ENCODE peak calls at places on chromosomes 7 and 10, in five cellular contexts. K is spleen, A is uterus, S is breast epithelium, T is IMR-90. Y is an unnamed sample.
A peak's percentile ranks its signal among the peaks of the same experiment; 100 is the strongest.

GRCh38 chr7:142696456-142697179 is 52.7 kb upstream of the PRSS1 start:
- DNase-seq in K (no peak), A (no peak), S (no peak), T (no peak), Y (no peak)

GRCh38 chr10:100306861-100307260 is 20.4 kb upstream of the BLOC1S2 start:
- DNase-seq in T (no peak), S (no peak), A (no peak), K (no peak), Y (no peak)

GRCh38 chr7:155526225-155526624 is 20.1 kb downstream of the CNPY1 start:
- DNase-seq in T (no peak), S (no peak), A (no peak), K (no peak), Y (no peak)

GRCh38 chr7:12389089-12389700 is 14.5 kb downstream of the VWDE start:
- DNase-seq in K (no peak), S (no peak), T (peak; percentile 61), A (no peak), Y (no peak)

GRCh38 chr7:39125849-39126248 is 148.1 kb downstream of the POU6F2 start:
- DNase-seq in T (no peak), K (no peak), A (no peak), S (no peak), Y (no peak)

GRCh38 chr7:68547181-68547580 is 1051.1 kb upstream of the AUTS2 start:
- DNase-seq in S (no peak), A (no peak), T (no peak), K (no peak), Y (no peak)

GRCh38 chr10:2477154-2477553 is 590.2 kb upstream of the PFKP start:
- DNase-seq in T (no peak), S (no peak), K (no peak), A (no peak), Y (no peak)

GRCh38 chr10:42781893-42782445 is 626 bp upstream of the BMS1 start:
- DNase-seq in K (peak; percentile 81), S (peak; percentile 20), T (no peak), A (no peak), Y (no peak)

GRCh38 chr7:18903676-18904075 is 213.8 kb downstream of the TWIST1 start:
- DNase-seq in T (no peak), K (no peak), A (no peak), S (no peak), Y (no peak)

GRCh38 chr10:33341638-33342037 is 7.2 kb upstream of the NRP1 start:
- DNase-seq in T (peak; percentile 62), S (no peak), A (no peak), K (no peak), Y (no peak)

GRCh38 chr7:92987543-92987942 is 130.2 kb downstream of the SAMD9 start:
- DNase-seq in K (no peak), A (no peak), T (peak; percentile 11), S (no peak), Y (no peak)

GRCh38 chr7:47520408-47520807 is 61.5 kb downstream of the TNS3 start:
- DNase-seq in S (peak; percentile 50), K (peak; percentile 34), A (peak; percentile 90), T (peak; percentile 85), Y (no peak)

GRCh38 chr10:75663947-75664664 is 232.7 kb downstream of the LRMDA start:
- DNase-seq in S (no peak), T (no peak), A (no peak), K (no peak), Y (no peak)

GRCh38 chr10:60731134-60731883 is 47.0 kb upstream of the CDK1 start:
- DNase-seq in A (no peak), T (no peak), K (no peak), S (no peak), Y (no peak)
- H3K27ac ChIP-seq in A (no peak overlapping the region), T (no peak overlapping the region), K (peak overlapping the region; percentile 53), S (peak overlapping the region; percentile 72), Y (peak overlapping the region; percentile 96)

DNA sequence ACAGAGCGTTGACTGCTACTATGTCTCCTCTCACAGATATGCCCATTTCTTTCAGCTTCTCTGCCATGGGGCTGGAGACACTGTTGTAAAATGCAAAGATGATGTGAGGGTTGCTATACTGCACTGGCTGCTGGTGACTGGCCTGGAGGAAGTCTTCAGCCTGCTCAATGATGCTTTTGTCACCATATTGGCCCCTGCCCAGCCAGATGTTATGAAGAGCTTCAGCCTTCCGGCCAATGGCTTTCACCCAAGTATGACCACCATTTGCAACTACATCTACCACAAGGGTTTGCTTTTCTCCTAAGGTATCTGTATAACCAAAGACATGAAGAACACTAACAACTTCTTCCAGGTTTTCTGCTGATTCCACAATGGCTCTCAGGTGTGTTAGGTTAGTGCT is 1.6 kb downstream of the C7orf25 start:
- DNase-seq in T (no peak), K (no peak), S (no peak), A (no peak), Y (no peak)
- H3K4me3 ChIP-seq in T (no peak overlapping the region), K (no peak overlapping the region), S (no peak overlapping the region), A (no peak overlapping the region), Y (no peak overlapping the region)

GRCh38 chr10:58266826-58267712 is 625 bp downstream of the IPMK start:
- DNase-seq in T (peak; percentile 59), K (peak; percentile 94), A (peak; percentile 34), S (peak; percentile 76), Y (peak; percentile 19)

GRCh38 chr10:58268454-58268945 is 462 bp upstream of the CISD1 start:
- DNase-seq in A (no peak), T (no peak), K (no peak), S (no peak), Y (no peak)

GRCh38 chr10:58268946-58269831 is at the start of gene CISD1:
- DNase-seq in K (peak; percentile 99), T (peak; percentile 100), A (peak; percentile 94), S (peak; percentile 97), Y (peak; percentile 89)

GRCh38 chr10:58266003-58266825 is 1.5 kb downstream of the IPMK start:
- DNase-seq in A (no peak), T (peak; percentile 78), K (no peak), S (no peak), Y (no peak)

GRCh38 chr10:58267713-58268453 is at the start of gene IPMK:
- DNase-seq in K (peak; percentile 99), S (peak; percentile 91), T (peak; percentile 79), A (peak; percentile 90), Y (peak; percentile 67)
- TF ChIP-seq POLR2A in K (no peak), S (no peak), T (peak; percentile 85), A (peak; percentile 43), Y (peak; percentile 93)

GRCh38 chr10:126663328-126663727 is 7.2 kb downstream of the C10orf90 start:
- DNase-seq in T (no peak), A (peak; percentile 47), S (peak; percentile 53), K (no peak), Y (no peak)
- H3K27ac ChIP-seq in T (no peak overlapping the region), A (peak overlapping the region; percentile 31), S (peak overlapping the region; percentile 79), K (no peak overlapping the region), Y (peak overlapping the region; percentile 45)

GRCh38 chr10:110843796-110844616 is 27.7 kb upstream of the PDCD4 start:
- DNase-seq in T (no peak), S (no peak), K (no peak), A (no peak), Y (no peak)
- H3K4me3 ChIP-seq in T (no peak overlapping the region), S (no peak overlapping the region), K (no peak overlapping the region), A (no peak overlapping the region), Y (no peak overlapping the region)

GRCh38 chr10:110226555-110226925 is 19.1 kb downstream of the MXI1 start:
- DNase-seq in A (peak; percentile 89), K (no peak), S (peak; percentile 85), T (peak; percentile 92), Y (peak; percentile 93)

GRCh38 chr10:110226926-110227641 is 19.7 kb downstream of the MXI1 start:
- DNase-seq in A (peak; percentile 77), K (peak; percentile 95), T (peak; percentile 19), S (no peak), Y (peak; percentile 93)

GRCh38 chr10:110229155-110229554 is 21.8 kb downstream of the MXI1 start:
- DNase-seq in T (no peak), A (no peak), K (no peak), S (no peak), Y (no peak)

GRCh38 chr10:110225756-110226554 is 18.6 kb downstream of the MXI1 start:
- DNase-seq in K (peak; percentile 96), T (peak; percentile 93), A (peak; percentile 90), S (peak; percentile 93), Y (peak; percentile 53)

GRCh38 chr10:110228066-110228465 is 20.7 kb downstream of the MXI1 start:
- DNase-seq in T (no peak), A (no peak), K (peak; percentile 76), S (no peak), Y (no peak)
- TF ChIP-seq POLR2A in T (no peak), A (no peak), K (no peak), S (no peak), Y (no peak)

GRCh38 chr7:71285614-71286013 is 153.7 kb downstream of the GALNT17 start:
- DNase-seq in S (no peak), A (no peak), K (no peak), T (no peak), Y (no peak)
- H3K27ac ChIP-seq in S (no peak overlapping the region), A (no peak overlapping the region), K (no peak overlapping the region), T (no peak overlapping the region), Y (no peak overlapping the region)